ENCODE peak calls at places on chromosomes 16 and 17, in five cellular contexts. One of them, this sample, is unnamed.

GRCh38 chr17:79647456-79647915 is 36.6 kb upstream of the RBFOX3 start:
- DNase-seq in COR-L47: no peak
- DNase-seq in T-helper 2 cell: no peak
- DNase-seq in GM12865: no peak
- DNase-seq in activated T-helper 1 cell treated with anti-CD3 and anti-CD28 coated beads, Interleukin-2, amount 50 U/mL, for 16 hours: no peak
- DNase-seq in this sample: no peak

GRCh38 chr17:58991718-58992331 is 114.9 kb downstream of the TRIM37 start:
- DNase-seq in COR-L47: no peak
- DNase-seq in T-helper 2 cell: no peak
- DNase-seq in GM12865: peak
- DNase-seq in activated T-helper 1 cell treated with anti-CD3 and anti-CD28 coated beads, Interleukin-2, amount 50 U/mL, for 16 hours: no peak
- DNase-seq in this sample: no peak

GRCh38 chr17:8997994-8998628 is 23.2 kb upstream of the NTN1 start:
- DNase-seq in COR-L47: no peak
- DNase-seq in T-helper 2 cell: peak
- DNase-seq in GM12865: peak
- DNase-seq in activated T-helper 1 cell treated with anti-CD3 and anti-CD28 coated beads, Interleukin-2, amount 50 U/mL, for 16 hours: peak
- DNase-seq in this sample: peak

GRCh38 chr16:69179255-69180010 is 7.5 kb upstream of the SNTB2 start:
- DNase-seq in COR-L47: peak
- DNase-seq in T-helper 2 cell: no peak
- DNase-seq in GM12865: no peak
- DNase-seq in activated T-helper 1 cell treated with anti-CD3 and anti-CD28 coated beads, Interleukin-2, amount 50 U/mL, for 16 hours: no peak
- DNase-seq in this sample: no peak

GRCh38 chr16:13909872-13910303 is 10.1 kb upstream of the ERCC4 start:
- DNase-seq in COR-L47: no peak
- DNase-seq in T-helper 2 cell: no peak
- DNase-seq in GM12865: no peak
- DNase-seq in activated T-helper 1 cell treated with anti-CD3 and anti-CD28 coated beads, Interleukin-2, amount 50 U/mL, for 16 hours: no peak
- DNase-seq in this sample: no peak

GRCh38 chr17:38511126-38512108 is 83.2 kb downstream of the ARHGAP23 start:
- DNase-seq in COR-L47: no peak
- DNase-seq in T-helper 2 cell: no peak
- DNase-seq in GM12865: no peak
- DNase-seq in activated T-helper 1 cell treated with anti-CD3 and anti-CD28 coated beads, Interleukin-2, amount 50 U/mL, for 16 hours: no peak
- DNase-seq in this sample: no peak

GRCh38 chr16:54446639-54447038 is 160.1 kb upstream of the IRX3 start:
- DNase-seq in COR-L47: no peak
- DNase-seq in T-helper 2 cell: no peak
- DNase-seq in GM12865: no peak
- DNase-seq in activated T-helper 1 cell treated with anti-CD3 and anti-CD28 coated beads, Interleukin-2, amount 50 U/mL, for 16 hours: no peak
- DNase-seq in this sample: no peak

GRCh38 chr17:63533433-63534077 is 10.4 kb downstream of the KCNH6 start:
- DNase-seq in COR-L47: no peak
- DNase-seq in T-helper 2 cell: no peak
- DNase-seq in GM12865: no peak
- DNase-seq in activated T-helper 1 cell treated with anti-CD3 and anti-CD28 coated beads, Interleukin-2, amount 50 U/mL, for 16 hours: no peak
- DNase-seq in this sample: no peak

GRCh38 chr16:17026600-17027242 is 444.0 kb downstream of the XYLT1 start:
- DNase-seq in COR-L47: no peak
- DNase-seq in T-helper 2 cell: no peak
- DNase-seq in GM12865: peak
- DNase-seq in activated T-helper 1 cell treated with anti-CD3 and anti-CD28 coated beads, Interleukin-2, amount 50 U/mL, for 16 hours: no peak
- DNase-seq in this sample: no peak

GRCh38 chr17:4899341-4900230 is at the start of gene C17orf107:
- DNase-seq in COR-L47: no peak
- DNase-seq in T-helper 2 cell: peak
- DNase-seq in GM12865: peak
- DNase-seq in activated T-helper 1 cell treated with anti-CD3 and anti-CD28 coated beads, Interleukin-2, amount 50 U/mL, for 16 hours: peak
- DNase-seq in this sample: peak

GRCh38 chr17:75592364-75593020 is 4.9 kb downstream of the MYO15B start:
- DNase-seq in COR-L47: no peak
- DNase-seq in T-helper 2 cell: no peak
- DNase-seq in GM12865: no peak
- DNase-seq in activated T-helper 1 cell treated with anti-CD3 and anti-CD28 coated beads, Interleukin-2, amount 50 U/mL, for 16 hours: no peak
- DNase-seq in this sample: no peak

GRCh38 chr16:57764341-57765159 is 29.0 kb downstream of the KATNB1 start:
- DNase-seq in COR-L47: no peak
- DNase-seq in T-helper 2 cell: no peak
- DNase-seq in GM12865: peak
- DNase-seq in activated T-helper 1 cell treated with anti-CD3 and anti-CD28 coated beads, Interleukin-2, amount 50 U/mL, for 16 hours: no peak
- DNase-seq in this sample: no peak

GRCh38 chr17:40485851-40486512 is 15.4 kb downstream of the TNS4 start:
- DNase-seq in COR-L47: no peak
- DNase-seq in T-helper 2 cell: no peak
- DNase-seq in GM12865: no peak
- DNase-seq in activated T-helper 1 cell treated with anti-CD3 and anti-CD28 coated beads, Interleukin-2, amount 50 U/mL, for 16 hours: no peak
- DNase-seq in this sample: no peak

GRCh38 chr17:41519501-41520224 is 973 bp upstream of the KRT15 start:
- DNase-seq in COR-L47: peak
- DNase-seq in T-helper 2 cell: no peak
- DNase-seq in GM12865: no peak
- DNase-seq in activated T-helper 1 cell treated with anti-CD3 and anti-CD28 coated beads, Interleukin-2, amount 50 U/mL, for 16 hours: no peak
- DNase-seq in this sample: peak

GRCh38 chr16:56513972-56514371 is 5.9 kb downstream of the BBS2 start:
- DNase-seq in COR-L47: peak
- DNase-seq in T-helper 2 cell: no peak
- DNase-seq in GM12865: peak
- DNase-seq in activated T-helper 1 cell treated with anti-CD3 and anti-CD28 coated beads, Interleukin-2, amount 50 U/mL, for 16 hours: peak
- DNase-seq in this sample: peak

GRCh38 chr17:73211745-73212144 is 18.9 kb downstream of the COG1 start:
- DNase-seq in COR-L47: no peak
- DNase-seq in T-helper 2 cell: peak
- DNase-seq in GM12865: no peak
- DNase-seq in activated T-helper 1 cell treated with anti-CD3 and anti-CD28 coated beads, Interleukin-2, amount 50 U/mL, for 16 hours: peak
- DNase-seq in this sample: no peak

GRCh38 chr16:2425825-2426430 is 3.3 kb upstream of the CCNF start:
- DNase-seq in COR-L47: no peak
- DNase-seq in T-helper 2 cell: no peak
- DNase-seq in GM12865: no peak
- DNase-seq in activated T-helper 1 cell treated with anti-CD3 and anti-CD28 coated beads, Interleukin-2, amount 50 U/mL, for 16 hours: no peak
- DNase-seq in this sample: no peak

GRCh38 chr17:14201595-14201994 is 35.1 kb downstream of the CDRT15 start:
- DNase-seq in COR-L47: no peak
- DNase-seq in T-helper 2 cell: no peak
- DNase-seq in GM12865: no peak
- DNase-seq in activated T-helper 1 cell treated with anti-CD3 and anti-CD28 coated beads, Interleukin-2, amount 50 U/mL, for 16 hours: peak
- DNase-seq in this sample: no peak

GRCh38 chr16:49499018-49499785 is 125.6 kb downstream of the C16orf78 start:
- DNase-seq in COR-L47: no peak
- DNase-seq in T-helper 2 cell: no peak
- DNase-seq in GM12865: no peak
- DNase-seq in activated T-helper 1 cell treated with anti-CD3 and anti-CD28 coated beads, Interleukin-2, amount 50 U/mL, for 16 hours: no peak
- DNase-seq in this sample: no peak

GRCh38 chr16:14307059-14307531 is 236.0 kb downstream of the MRTFB start:
- DNase-seq in COR-L47: no peak
- DNase-seq in T-helper 2 cell: no peak
- DNase-seq in GM12865: no peak
- DNase-seq in activated T-helper 1 cell treated with anti-CD3 and anti-CD28 coated beads, Interleukin-2, amount 50 U/mL, for 16 hours: no peak
- DNase-seq in this sample: no peak

This sample was measured in NCI-H748 treated with DMSO at 0.1 percent for 48 hours.